ENCODE peak calls at places on chromosomes 6 and 20, in four cellular contexts. I is spleen; Z is activated naive CD4-positive, alpha-beta T cell; T is AG04449. W is an unnamed sample.

GRCh38 chr6:168412456-168412855 is 28.5 kb upstream of the SMOC2 start:
- DNase-seq in I (no peak), Z (no peak), T (no peak), W (no peak)

GRCh38 chr20:20295621-20296498 is 72.0 kb upstream of the INSM1 start:
- DNase-seq in I (no peak), Z (no peak), T (no peak), W (no peak)

GRCh38 chr6:157282279-157282678 is 41.0 kb downstream of the TMEM242 start:
- DNase-seq in Z (no peak), T (no peak), I (no peak), W (no peak)

GRCh38 chr6:129543981-129544380 is 166.0 kb downstream of the ARHGAP18 start:
- DNase-seq in T (no peak), I (no peak), Z (no peak), W (no peak)

GRCh38 chr6:110563711-110564110 is 87.3 kb upstream of the SLC22A16 start:
- DNase-seq in Z (no peak), I (no peak), T (no peak), W (no peak)

GRCh38 chr6:34561227-34561530 is 5.0 kb upstream of the SPDEF start:
- DNase-seq in I (no peak), T (no peak), Z (no peak), W (no peak)

GRCh38 chr20:60062431-60063336 is 104.5 kb downstream of the CDH26 start:
- DNase-seq in T (peak), Z (no peak), I (no peak), W (no peak)

GRCh38 chr20:25025091-25025861 is 32.7 kb downstream of the ACSS1 start:
- DNase-seq in I (peak), T (no peak), Z (no peak), W (no peak)

GRCh38 chr6:142838821-142839685 is 105.9 kb downstream of the HIVEP2 start:
- DNase-seq in T (no peak), Z (no peak), I (no peak), W (no peak)

GRCh38 chr6:23013776-23014175 is 444.4 kb downstream of the HDGFL1 start:
- DNase-seq in Z (no peak), I (no peak), T (peak), W (no peak)

GRCh38 chr20:32336918-32337347 is 21.2 kb upstream of the ASXL1 start:
- DNase-seq in I (no peak), T (no peak), Z (no peak), W (no peak)

GRCh38 chr6:115986026-115986425 is 74.7 kb downstream of the FRK start:
- DNase-seq in Z (no peak), I (no peak), T (no peak), W (no peak)

GRCh38 chr6:52539607-52540006 is 37.3 kb downstream of the TRAM2 start:
- DNase-seq in Z (no peak), I (no peak), T (no peak), W (no peak)